ENCODE peak calls at places on chromosomes 7 and 10, in five cellular contexts. M is endothelial cell, X is AG04450, P is fibroblast of lung, E is AG09319. K is an unnamed sample.

GRCh38 chr10:58028597-58029366 is 238.9 kb downstream of the IPMK start:
- DNase-seq in M (no peak), E (peak), P (peak), X (peak), K (no peak)

GRCh38 chr10:124152139-124152780 is 58.9 kb upstream of the CHST15 start:
- DNase-seq in P (peak), M (no peak), E (no peak), X (no peak), K (no peak)

GRCh38 chr7:21912305-21912704 is 33.4 kb downstream of the CDCA7L start:
- DNase-seq in M (no peak), P (peak), X (peak), E (peak), K (no peak)

GRCh38 chr7:84524714-84525694 is 330.4 kb upstream of the SEMA3A start:
- DNase-seq in X (no peak), P (peak), M (no peak), E (peak), K (no peak)

GRCh38 chr10:15789793-15790525 is 70.2 kb upstream of the ITGA8 start:
- DNase-seq in E (peak), X (peak), M (no peak), P (peak), K (no peak)

GRCh38 chr10:51654918-51655317 is 44.5 kb downstream of the CSTF2T start:
- DNase-seq in P (no peak), M (no peak), X (no peak), E (peak), K (no peak)

GRCh38 chr10:28738200-28738599 is 60.9 kb downstream of the BAMBI start:
- DNase-seq in P (no peak), X (no peak), E (no peak), M (no peak), K (no peak)

GRCh38 chr7:43481905-43482678 is 100.8 kb upstream of the STK17A start:
- DNase-seq in E (no peak), M (no peak), P (peak), X (no peak), K (no peak)

GRCh38 chr7:108417144-108417543 is 39.1 kb downstream of the NRCAM start:
- DNase-seq in E (no peak), M (no peak), X (no peak), P (no peak), K (no peak)

GRCh38 chr7:90383879-90384278 is 19.4 kb upstream of the CLDN12 start:
- DNase-seq in M (no peak), E (no peak), X (peak), P (peak), K (no peak)

GRCh38 chr7:114182837-114183236 is 231.8 kb upstream of the FOXP2 start:
- DNase-seq in E (no peak), P (peak), X (no peak), M (no peak), K (no peak)

GRCh38 chr10:49619613-49620012 is 5.8 kb downstream of the CHAT start:
- DNase-seq in P (no peak), X (no peak), M (no peak), E (no peak), K (no peak)

GRCh38 chr10:58994226-58995057 is 182.0 kb upstream of the PHYHIPL start:
- DNase-seq in P (peak), E (no peak), X (no peak), M (no peak), K (no peak)

GRCh38 chr10:33665512-33665911 is 331.0 kb upstream of the NRP1 start:
- DNase-seq in X (no peak), E (no peak), P (peak), M (no peak), K (no peak)

GRCh38 chr7:53340220-53340619 is 304.8 kb downstream of the POM121L12 start:
- DNase-seq in M (no peak), X (no peak), E (no peak), P (no peak), K (no peak)

GRCh38 chr10:75350791-75351190 is 50.8 kb downstream of the ZNF503 start:
- DNase-seq in E (no peak), M (no peak), P (peak), X (peak), K (no peak)

GRCh38 chr10:112224933-112225529 is 41.5 kb upstream of the GPAM start:
- DNase-seq in P (no peak), X (no peak), E (no peak), M (no peak), K (no peak)

DNA sequence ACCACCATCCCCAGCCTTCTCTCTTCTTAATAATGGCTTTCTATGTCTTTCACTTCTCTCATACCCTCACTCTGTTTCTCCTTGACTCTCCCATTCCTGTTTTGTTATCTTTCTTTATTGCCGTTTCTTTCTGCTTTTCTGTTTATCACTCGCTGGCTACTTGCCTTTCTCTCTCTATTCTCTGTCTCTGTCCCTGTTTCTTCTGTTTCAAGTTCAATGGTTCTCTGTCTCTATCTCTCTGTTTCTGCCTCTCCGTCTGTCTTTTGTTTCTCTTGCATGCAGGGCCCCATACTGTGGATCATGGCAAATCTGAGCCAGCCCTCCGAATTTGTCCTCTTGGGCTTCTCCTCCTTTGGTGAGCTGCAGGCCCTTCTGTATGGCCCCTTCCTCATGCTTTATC is at the start of gene OR6V1:
- DNase-seq in M (no peak), X (no peak), P (no peak), E (no peak), K (no peak)
- TF ChIP-seq CTCF in M (no peak), X (no peak), P (no peak), E (no peak), K (no peak)

GRCh38 chr10:7788640-7789335 is 811 bp downstream of the ATP5F1C start:
- DNase-seq in P (peak), E (no peak), M (no peak), X (no peak), K (no peak)
- TF ChIP-seq CTCF in P (no peak), E (no peak), M (no peak), X (no peak), K (no peak)

GRCh38 chr7:50981743-50982142 is 199.0 kb upstream of the GRB10 start:
- DNase-seq in P (no peak), M (no peak), E (no peak), X (no peak), K (no peak)
- TF ChIP-seq CTCF in P (no peak), M (no peak), E (no peak), X (no peak), K (no peak)

DNA sequence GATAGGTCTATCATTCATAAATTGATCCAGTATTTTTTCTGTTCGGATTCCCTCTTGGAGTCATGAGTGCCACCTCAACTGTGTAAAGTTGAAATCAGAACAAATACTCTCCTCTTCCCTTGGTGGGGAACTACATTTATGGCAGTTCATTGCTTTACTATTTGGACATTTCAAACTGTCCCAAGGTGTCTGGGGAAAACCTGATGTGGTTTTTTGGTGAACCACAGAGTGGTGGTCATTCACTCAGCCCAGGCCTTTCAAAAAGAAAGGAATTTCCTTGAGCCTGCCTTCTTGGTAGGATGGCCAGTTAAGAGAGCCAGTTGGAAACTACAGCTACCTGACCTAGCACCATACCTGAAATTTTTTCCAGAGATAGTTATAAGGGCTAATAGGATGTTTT is 59.0 kb downstream of the ABCB1 start:
- DNase-seq in M (no peak), X (no peak), E (no peak), P (peak), K (no peak)
- TF ChIP-seq CTCF in M (no peak), X (no peak), E (no peak), P (no peak), K (no peak)

DNA sequence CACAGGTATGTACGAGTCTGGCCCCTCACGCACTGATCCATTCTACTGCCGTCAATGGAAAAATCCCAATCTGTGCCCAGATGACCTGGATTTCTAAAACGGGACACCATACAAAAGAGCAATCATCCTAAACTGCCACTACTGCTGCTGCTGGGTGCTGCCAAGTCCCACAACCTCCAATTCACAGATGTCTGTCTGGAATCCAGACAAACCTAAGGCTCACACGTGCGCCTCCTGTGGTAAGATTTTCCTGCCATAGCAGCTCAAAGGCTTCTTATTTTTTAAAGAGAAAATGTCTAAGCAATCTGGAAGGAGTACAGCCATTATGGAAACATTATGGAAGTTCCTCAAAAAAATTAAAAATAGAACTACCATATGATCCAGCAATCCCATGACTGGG is 40.9 kb downstream of the JCAD start:
- DNase-seq in E (no peak), X (no peak), P (no peak), M (no peak), K (no peak)
- TF ChIP-seq CTCF in E (no peak), X (no peak), P (no peak), M (no peak), K (no peak)